ENCODE peak calls at places on chromosomes 2 and 18, in eight cellular contexts. Z is OCI-LY7, S is MM.1S, V is GM23338, L is HCT116, P is neural progenitor cell, I is PC-3, G is hepatocyte. A is an unnamed sample.

GRCh38 chr2:186984966-186985365 is 136.0 kb upstream of the ZSWIM2 start:
- DNase-seq in L (no peak), S (no peak), V (no peak), Z (no peak), P (no peak), I (no peak), G (no peak), A (no peak)

GRCh38 chr2:26462511-26463251 is 15.2 kb downstream of the OTOF start:
- DNase-seq in S (no peak), L (peak), G (peak), Z (no peak), P (peak), I (peak), V (peak), A (peak)

GRCh38 chr18:56382541-56382940 is 255.9 kb downstream of the TXNL1 start:
- DNase-seq in Z (no peak), V (no peak), I (no peak), P (peak), G (no peak), L (no peak), S (peak), A (no peak)

GRCh38 chr2:161052214-161052613 is 108.0 kb upstream of the TANK start:
- DNase-seq in I (no peak), L (no peak), Z (no peak), P (no peak), S (no peak), G (no peak), V (no peak), A (no peak)

GRCh38 chr2:12915792-12916191 is 199.1 kb downstream of the TRIB2 start:
- DNase-seq in I (peak), V (no peak), G (no peak), Z (no peak), P (no peak), S (no peak), L (no peak), A (peak)

GRCh38 chr2:207896525-207897295 is 127.0 kb upstream of the FZD5 start:
- DNase-seq in I (peak), P (peak), L (no peak), G (no peak), V (peak), S (no peak), Z (no peak), A (no peak)

GRCh38 chr2:227413371-227413770 is 25.6 kb upstream of the SCYGR1 start:
- DNase-seq in S (no peak), I (no peak), P (no peak), Z (no peak), L (no peak), G (no peak), V (no peak), A (no peak)

GRCh38 chr2:216214768-216215167 is 105.6 kb downstream of the XRCC5 start:
- DNase-seq in G (no peak), Z (no peak), I (peak), L (no peak), V (no peak), P (no peak), S (no peak), A (no peak)

GRCh38 chr18:70634576-70635147 is 345.8 kb downstream of the SOCS6 start:
- DNase-seq in Z (no peak), V (no peak), L (no peak), I (no peak), P (no peak), G (no peak), S (no peak), A (peak)

GRCh38 chr2:179636100-179636980 is 225.1 kb downstream of the ZNF385B start:
- DNase-seq in Z (no peak), G (no peak), S (no peak), I (no peak), V (no peak), P (no peak), L (no peak), A (no peak)

GRCh38 chr2:106159867-106160785 is 34.0 kb downstream of the UXS1 start:
- DNase-seq in L (no peak), G (no peak), S (no peak), Z (peak), V (peak), I (no peak), P (no peak), A (no peak)

GRCh38 chr2:173159794-173160463 is 84.3 kb downstream of the MAP3K20 start:
- DNase-seq in P (peak), Z (no peak), L (peak), S (no peak), V (peak), G (peak), I (peak), A (peak)

GRCh38 chr2:200426754-200427153 is 83.1 kb downstream of the KCTD18 start:
- DNase-seq in L (no peak), P (no peak), Z (no peak), V (no peak), I (no peak), S (peak), G (no peak), A (no peak)

GRCh38 chr2:69222984-69223658 is 163.9 kb downstream of the GFPT1 start:
- DNase-seq in P (no peak), V (no peak), L (no peak), Z (no peak), G (no peak), I (no peak), S (no peak), A (peak)

GRCh38 chr2:127901339-127902072 is 15.8 kb upstream of the AMMECR1L start:
- DNase-seq in Z (no peak), G (peak), V (no peak), I (no peak), S (no peak), P (no peak), L (no peak), A (peak)

GRCh38 chr2:51673628-51674027 is 641.7 kb upstream of the NRXN1 start:
- DNase-seq in Z (no peak), P (peak), G (no peak), I (no peak), L (no peak), S (no peak), V (peak), A (no peak)

GRCh38 chr18:34576622-34577021 is 133.5 kb upstream of the DTNA start:
- DNase-seq in V (no peak), P (no peak), S (no peak), G (no peak), L (no peak), Z (no peak), I (no peak), A (no peak)

GRCh38 chr2:187871506-187871905 is 317.3 kb upstream of the TFPI start:
- DNase-seq in S (no peak), G (no peak), Z (no peak), V (no peak), I (no peak), L (no peak), P (no peak), A (no peak)

GRCh38 chr2:20443276-20443920 is 3.5 kb upstream of the RHOB start:
- DNase-seq in V (peak), Z (peak), I (peak), L (no peak), S (peak), P (peak), G (peak), A (peak)

GRCh38 chr2:20589975-20590703 is 60.8 kb downstream of the HS1BP3 start:
- DNase-seq in P (no peak), I (no peak), L (no peak), Z (no peak), S (no peak), V (no peak), G (no peak), A (peak)

GRCh38 chr2:2325538-2325937 is 5.5 kb downstream of the MYT1L start:
- DNase-seq in Z (no peak), L (no peak), P (peak), V (peak), S (no peak), G (no peak), I (no peak), A (no peak)

GRCh38 chr2:105489168-105489878 is 90.5 kb upstream of the FHL2 start:
- DNase-seq in S (no peak), Z (no peak), I (no peak), L (no peak), V (no peak), G (no peak), P (no peak), A (no peak)

GRCh38 chr2:58762176-58762781 is 521.2 kb upstream of the FANCL start:
- DNase-seq in V (peak), P (peak), S (peak), G (peak), Z (peak), I (peak), L (peak), A (peak)

DNA sequence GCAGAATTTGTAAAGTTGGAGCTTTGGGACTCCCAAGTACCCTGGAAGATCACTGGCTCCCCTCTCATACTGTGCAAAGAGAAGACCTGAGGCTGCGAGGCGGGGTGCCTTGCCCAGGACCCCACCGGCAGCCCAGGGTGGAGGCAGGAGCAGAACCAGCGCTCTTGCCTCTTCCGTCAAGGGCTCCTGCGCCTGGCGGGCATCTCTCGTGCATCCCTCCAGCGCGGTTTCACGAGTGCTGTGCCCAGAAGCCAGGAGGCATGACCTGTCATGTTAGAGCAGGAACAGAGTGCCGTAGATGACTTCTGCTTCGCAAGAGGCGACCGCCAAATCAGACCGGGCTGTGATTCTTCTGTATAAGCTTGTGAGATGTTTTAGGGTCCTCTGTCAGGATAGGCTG is 77.3 kb downstream of the LDLRAD4 start:
- DNase-seq in Z (no peak), I (no peak), L (no peak), S (no peak), V (no peak), G (no peak), P (no peak), A (no peak)
- H3K4me2 ChIP-seq in Z (no peak), I (no peak), L (no peak), S (no peak), V (no peak), G (no peak), P (no peak), A (no peak)

GRCh38 chr2:217912030-217913024 is 90.5 kb downstream of the TNS1 start:
- DNase-seq in I (no peak), L (no peak), G (no peak), S (no peak), V (peak), P (no peak), Z (no peak), A (no peak)

GRCh38 chr2:217911283-217911965 is 91.4 kb downstream of the TNS1 start:
- DNase-seq in I (no peak), P (no peak), V (no peak), G (no peak), L (no peak), Z (no peak), S (no peak), A (peak)

GRCh38 chr2:217914078-217914477 is 88.7 kb downstream of the TNS1 start:
- DNase-seq in V (no peak), G (no peak), I (no peak), P (no peak), Z (no peak), S (no peak), L (no peak), A (no peak)

GRCh38 chr2:217914878-217915277 is 87.9 kb downstream of the TNS1 start:
- DNase-seq in G (no peak), L (no peak), V (no peak), I (no peak), P (no peak), S (no peak), Z (no peak), A (no peak)

GRCh38 chr2:217913415-217913814 is 89.4 kb downstream of the TNS1 start:
- DNase-seq in Z (no peak), P (no peak), G (no peak), I (no peak), S (no peak), L (no peak), V (no peak), A (no peak)
- TF ChIP-seq EZH2phosphoT487 in Z (no peak), P (no peak), G (no peak), I (no peak), S (no peak), L (no peak), V (no peak), A (no peak)

GRCh38 chr2:240727913-240728312 is 36.2 kb downstream of the AQP12A start:
- DNase-seq in S (no peak), I (no peak), V (no peak), P (no peak), G (no peak), L (no peak), Z (no peak), A (no peak)
- H3K4me2 ChIP-seq in S (no peak), I (no peak), V (no peak), P (no peak), G (no peak), L (no peak), Z (no peak), A (no peak)

GRCh38 chr2:73333564-73333963 is 40.2 kb upstream of the EGR4 start:
- DNase-seq in I (no peak), G (no peak), P (no peak), Z (no peak), L (no peak), V (no peak), S (no peak), A (no peak)
- TF ChIP-seq EZH2phosphoT487 in I (no peak), G (no peak), P (no peak), Z (no peak), L (no peak), V (no peak), S (no peak), A (no peak)

DNA sequence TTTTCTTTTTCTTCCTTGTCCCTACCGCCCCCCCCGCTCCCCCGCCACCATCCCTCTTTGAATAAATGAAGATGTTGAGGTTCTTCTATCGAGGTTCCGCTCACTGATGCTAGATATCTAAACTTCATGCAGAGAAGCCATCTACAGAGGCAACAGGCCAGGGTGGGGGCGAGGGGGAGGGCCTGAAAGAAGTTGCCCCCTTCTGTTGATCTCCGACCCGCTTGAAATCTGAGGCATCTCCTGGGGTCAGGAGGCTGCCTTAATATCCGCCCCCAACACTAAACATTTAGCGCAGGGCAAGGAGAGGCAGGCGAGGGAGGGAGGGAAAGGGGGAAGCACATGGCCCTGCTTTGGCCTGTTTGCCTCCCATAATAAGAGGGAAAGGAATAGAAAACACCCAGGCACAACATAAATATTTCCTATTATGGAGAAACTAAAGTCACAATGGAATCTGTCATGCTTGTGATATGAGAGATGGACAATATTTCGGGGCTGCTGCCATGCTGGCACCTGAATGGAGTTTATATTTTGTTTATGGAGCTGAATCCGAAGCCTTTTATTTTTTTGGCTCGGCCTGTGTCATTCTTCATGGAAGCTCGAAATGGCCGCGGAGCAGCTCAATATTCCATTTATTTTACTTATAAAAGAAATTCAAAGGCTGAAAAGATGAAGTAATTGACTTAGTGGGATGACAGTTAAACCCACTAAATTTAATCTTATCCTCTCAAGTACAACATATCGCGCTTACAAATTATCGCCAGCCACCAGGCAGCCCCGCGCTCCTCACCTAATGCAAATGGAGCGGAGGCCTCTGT is 221.1 kb downstream of the INSIG2 start:
- DNase-seq in Z (no peak), V (no peak), L (no peak), S (no peak), G (no peak), P (peak), I (no peak), A (peak)
- H3K4me2 ChIP-seq in Z (no peak), V (peak), L (no peak), S (peak), G (peak), P (peak), I (no peak), A (peak)

GRCh38 chr2:133062174-133062573 is 392.2 kb upstream of the LYPD1 start:
- DNase-seq in V (no peak), I (no peak), Z (no peak), G (no peak), S (no peak), P (no peak), L (no peak), A (no peak)

GRCh38 chr2:133062946-133063345 is 392.9 kb upstream of the LYPD1 start:
- DNase-seq in P (no peak), I (no peak), L (no peak), S (no peak), Z (no peak), V (no peak), G (no peak), A (peak)

DNA sequence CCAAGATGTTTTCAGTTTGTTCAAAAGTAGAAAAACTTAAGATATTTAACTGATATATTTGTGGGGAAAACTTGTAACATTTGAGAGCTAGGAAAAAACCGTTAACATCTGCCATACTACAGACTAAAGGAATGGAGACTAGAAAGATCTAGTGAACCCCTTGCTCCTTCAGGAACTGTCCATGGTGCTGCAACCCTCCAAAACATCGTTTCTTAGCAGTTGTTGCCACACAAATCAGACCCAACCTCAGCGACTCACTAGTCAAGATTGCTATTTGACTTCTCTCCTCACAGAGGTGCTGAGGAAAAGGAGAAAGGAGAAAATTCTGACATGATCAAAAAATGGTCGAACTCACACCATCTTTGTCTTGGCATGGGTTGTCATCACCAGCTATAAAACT is 393.8 kb upstream of the LYPD1 start:
- DNase-seq in V (peak), P (peak), Z (peak), S (peak), L (no peak), I (peak), G (peak), A (peak)
- TF ChIP-seq EZH2phosphoT487 in V (no peak), P (no peak), Z (no peak), S (no peak), L (no peak), I (no peak), G (no peak), A (no peak)

DNA sequence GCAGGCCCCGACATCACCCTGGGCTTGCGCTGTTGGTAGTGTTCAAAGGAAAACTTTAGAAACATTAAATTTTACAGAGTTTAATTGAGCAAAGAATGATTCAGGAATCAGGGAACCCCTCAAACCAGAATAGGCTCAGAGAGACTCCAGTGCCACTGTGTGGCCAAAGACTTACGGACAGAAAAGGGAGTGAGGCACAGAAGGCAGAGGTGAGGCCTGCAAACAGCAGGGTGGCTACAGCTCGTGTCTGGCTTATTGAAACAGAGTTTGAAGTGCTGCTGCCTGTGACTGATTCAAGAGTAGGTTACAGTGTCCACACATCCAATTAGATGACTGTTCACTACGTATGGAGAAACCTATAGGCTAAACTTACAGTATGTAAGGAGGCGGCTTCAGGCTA is 2.4 kb upstream of the CTDP1 start:
- DNase-seq in S (no peak), I (no peak), L (no peak), G (no peak), P (no peak), Z (no peak), V (no peak), A (peak)
- H3K4me2 ChIP-seq in S (no peak), I (peak), L (peak), G (peak), P (no peak), Z (peak), V (no peak), A (peak)

GRCh38 chr2:177165103-177165583 is 47.5 kb upstream of the HNRNPA3 start:
- DNase-seq in I (peak), L (no peak), Z (peak), G (peak), S (no peak), P (no peak), V (no peak), A (peak)
- TF ChIP-seq EZH2phosphoT487 in I (no peak), L (no peak), Z (no peak), G (no peak), S (no peak), P (no peak), V (no peak), A (no peak)

A was measured in GM23248.